ENCODE peak calls at places on chromosome 3, in four cellular contexts. One of them, this sample, is unnamed.

GRCh38 chr3:150384517-150385212 is 23.4 kb upstream of the TSC22D2 start:
- DNase-seq in left ventricle myocardium inferior: no peak
- DNase-seq in A549: no peak
- DNase-seq in lower leg skin: no peak
- DNase-seq in this sample: no peak

GRCh38 chr3:108471346-108471935 is 39.0 kb downstream of the MYH15 start:
- DNase-seq in left ventricle myocardium inferior: no peak
- DNase-seq in A549: no peak
- DNase-seq in lower leg skin: no peak
- DNase-seq in this sample: no peak

GRCh38 chr3:111080357-111080937 is 8.8 kb downstream of the NECTIN3 start:
- DNase-seq in left ventricle myocardium inferior: no peak
- DNase-seq in A549: peak
- DNase-seq in lower leg skin: no peak
- DNase-seq in this sample: no peak

GRCh38 chr3:187567026-187567425 is 103.2 kb downstream of the SST start:
- DNase-seq in left ventricle myocardium inferior: no peak
- DNase-seq in A549: no peak
- DNase-seq in lower leg skin: no peak
- DNase-seq in this sample: no peak

GRCh38 chr3:142489572-142490323 is 41.9 kb upstream of the XRN1 start:
- DNase-seq in left ventricle myocardium inferior: no peak
- DNase-seq in A549: no peak
- DNase-seq in lower leg skin: no peak
- DNase-seq in this sample: no peak

GRCh38 chr3:48472923-48473616 is 26.5 kb downstream of the ATRIP start:
- DNase-seq in left ventricle myocardium inferior: peak
- DNase-seq in A549: peak
- DNase-seq in lower leg skin: peak
- DNase-seq in this sample: peak

GRCh38 chr3:197181751-197182150 is 116.7 kb downstream of the DLG1 start:
- DNase-seq in left ventricle myocardium inferior: peak
- DNase-seq in A549: no peak
- DNase-seq in lower leg skin: no peak
- DNase-seq in this sample: no peak

GRCh38 chr3:141083831-141084624 is 32.9 kb downstream of the SPSB4 start:
- DNase-seq in left ventricle myocardium inferior: peak
- DNase-seq in A549: no peak
- DNase-seq in lower leg skin: no peak
- DNase-seq in this sample: no peak

GRCh38 chr3:5428607-5429516 is 241.4 kb downstream of the EDEM1 start:
- DNase-seq in left ventricle myocardium inferior: no peak
- DNase-seq in A549: no peak
- DNase-seq in lower leg skin: no peak
- DNase-seq in this sample: no peak

GRCh38 chr3:7733933-7734332 is 767.7 kb upstream of the LMCD1 start:
- DNase-seq in left ventricle myocardium inferior: no peak
- DNase-seq in A549: no peak
- DNase-seq in lower leg skin: no peak
- DNase-seq in this sample: no peak

GRCh38 chr3:97576221-97576620 is 188.3 kb upstream of the ARL6 start:
- DNase-seq in left ventricle myocardium inferior: no peak
- DNase-seq in A549: no peak
- DNase-seq in lower leg skin: no peak
- DNase-seq in this sample: no peak

GRCh38 chr3:9732753-9733115 is 1.2 kb downstream of the BRPF1 start:
- DNase-seq in left ventricle myocardium inferior: no peak
- DNase-seq in A549: no peak
- DNase-seq in lower leg skin: no peak
- DNase-seq in this sample: no peak

GRCh38 chr3:37973250-37974054 is 17.1 kb upstream of the VILL start:
- DNase-seq in left ventricle myocardium inferior: no peak
- DNase-seq in A549: no peak
- DNase-seq in lower leg skin: peak
- DNase-seq in this sample: no peak

GRCh38 chr3:134430950-134431445 is 54.8 kb downstream of the ANAPC13 start:
- DNase-seq in left ventricle myocardium inferior: no peak
- DNase-seq in A549: no peak
- DNase-seq in lower leg skin: no peak
- DNase-seq in this sample: peak

GRCh38 chr3:70738310-70738681 is 425.9 kb upstream of the MDFIC2 start:
- DNase-seq in left ventricle myocardium inferior: no peak
- DNase-seq in A549: no peak
- DNase-seq in lower leg skin: no peak
- DNase-seq in this sample: no peak

GRCh38 chr3:8482960-8483665 is 18.5 kb upstream of the LMCD1 start:
- DNase-seq in left ventricle myocardium inferior: peak
- DNase-seq in A549: no peak
- DNase-seq in lower leg skin: peak
- DNase-seq in this sample: no peak

GRCh38 chr3:21170964-21171363 is 580.0 kb downstream of the ZNF385D start:
- DNase-seq in left ventricle myocardium inferior: no peak
- DNase-seq in A549: no peak
- DNase-seq in lower leg skin: no peak
- DNase-seq in this sample: no peak

GRCh38 chr3:100274361-100274760 is 13.6 kb downstream of the TBC1D23 start:
- DNase-seq in left ventricle myocardium inferior: no peak
- DNase-seq in A549: no peak
- DNase-seq in lower leg skin: no peak
- DNase-seq in this sample: no peak
- TF ChIP-seq CTCF in left ventricle myocardium inferior: no peak
- TF ChIP-seq CTCF in A549: no peak
- TF ChIP-seq CTCF in lower leg skin: no peak
- TF ChIP-seq CTCF in this sample: no peak

GRCh38 chr3:63333815-63334214 is 55.7 kb downstream of the SYNPR start:
- DNase-seq in left ventricle myocardium inferior: no peak
- DNase-seq in A549: no peak
- DNase-seq in lower leg skin: no peak
- DNase-seq in this sample: no peak
- TF ChIP-seq CTCF in left ventricle myocardium inferior: peak
- TF ChIP-seq CTCF in A549: no peak
- TF ChIP-seq CTCF in lower leg skin: no peak
- TF ChIP-seq CTCF in this sample: peak

GRCh38 chr3:145911016-145911415 is 250.0 kb downstream of the PLOD2 start:
- DNase-seq in left ventricle myocardium inferior: no peak
- DNase-seq in A549: no peak
- DNase-seq in lower leg skin: no peak
- DNase-seq in this sample: no peak
- TF ChIP-seq CTCF in left ventricle myocardium inferior: no peak
- TF ChIP-seq CTCF in A549: no peak
- TF ChIP-seq CTCF in lower leg skin: no peak
- TF ChIP-seq CTCF in this sample: no peak

GRCh38 chr3:42660131-42660715 is 6.7 kb downstream of the ZBTB47 start:
- DNase-seq in left ventricle myocardium inferior: no peak
- DNase-seq in A549: no peak
- DNase-seq in lower leg skin: no peak
- DNase-seq in this sample: no peak

GRCh38 chr3:42662037-42662812 is 8.7 kb downstream of the ZBTB47 start:
- DNase-seq in left ventricle myocardium inferior: no peak
- DNase-seq in A549: no peak
- DNase-seq in lower leg skin: peak
- DNase-seq in this sample: no peak

GRCh38 chr3:42661593-42662022 is 8.1 kb downstream of the ZBTB47 start:
- DNase-seq in left ventricle myocardium inferior: no peak
- DNase-seq in A549: no peak
- DNase-seq in lower leg skin: peak
- DNase-seq in this sample: no peak

GRCh38 chr3:42659451-42660130 is 6.1 kb downstream of the ZBTB47 start:
- DNase-seq in left ventricle myocardium inferior: no peak
- DNase-seq in A549: no peak
- DNase-seq in lower leg skin: no peak
- DNase-seq in this sample: no peak

GRCh38 chr3:42660898-42661297 is 7.4 kb downstream of the ZBTB47 start:
- DNase-seq in left ventricle myocardium inferior: no peak
- DNase-seq in A549: no peak
- DNase-seq in lower leg skin: no peak
- DNase-seq in this sample: no peak
- TF ChIP-seq CTCF in left ventricle myocardium inferior: peak
- TF ChIP-seq CTCF in A549: no peak
- TF ChIP-seq CTCF in lower leg skin: no peak
- TF ChIP-seq CTCF in this sample: peak

GRCh38 chr3:129421988-129422745 is 6.3 kb downstream of the EFCAB12 start:
- DNase-seq in left ventricle myocardium inferior: no peak
- DNase-seq in A549: no peak
- DNase-seq in lower leg skin: peak
- DNase-seq in this sample: no peak
- TF ChIP-seq CTCF in left ventricle myocardium inferior: no peak
- TF ChIP-seq CTCF in A549: peak
- TF ChIP-seq CTCF in lower leg skin: no peak
- TF ChIP-seq CTCF in this sample: peak